ENCODE peak calls at places on chromosomes 1 and 21, in four cellular contexts. E is heart left ventricle; B is epithelial cell of esophagus; S is stimulated activated CD4-positive, alpha-beta T cell treated with anti-CD3 and anti-CD28 coated beads, Interleukin-2, amount 100 ng/mL, for 48 hours. G is an unnamed sample.
A peak's percentile ranks its signal among the peaks of the same experiment; 100 is the strongest.

GRCh38 chr1:10540277-10541005 is 65.7 kb downstream of the PEX14 start:
- DNase-seq in S (no peak), E (peak; percentile 45), B (no peak), G (no peak)

GRCh38 chr1:179743679-179744400 is 749 bp downstream of the FAM163A start:
- DNase-seq in B (no peak), E (peak; percentile 25), S (no peak), G (no peak)

GRCh38 chr1:182056596-182057366 is 4.7 kb downstream of the ZNF648 start:
- DNase-seq in B (no peak), S (no peak), E (no peak), G (no peak)

GRCh38 chr1:241846375-241846774 is 1.6 kb upstream of the EXO1 start:
- DNase-seq in B (no peak), S (no peak), E (no peak), G (no peak)

GRCh38 chr1:29498126-29499100 is 262.1 kb downstream of the PTPRU start:
- DNase-seq in S (no peak), E (no peak), B (peak; percentile 43), G (no peak)

GRCh38 chr1:11882814-11883538 is 24.2 kb upstream of the NPPB start:
- DNase-seq in B (peak; percentile 41), S (no peak), E (peak; percentile 94), G (peak; percentile 66)

GRCh38 chr1:240093120-240093961 is 1.7 kb downstream of the FMN2 start:
- DNase-seq in S (no peak), B (no peak), E (no peak), G (no peak)

GRCh38 chr1:89908993-89909436 is 85.9 kb upstream of the ZNF326 start:
- DNase-seq in S (no peak), E (peak; percentile 33), B (peak; percentile 92), G (no peak)

GRCh38 chr1:100347009-100347966 is 5.0 kb upstream of the CDC14A start:
- DNase-seq in S (no peak), B (no peak), E (no peak), G (peak; percentile 78)

GRCh38 chr1:32902535-32902920 is 1.3 kb upstream of the TMEM54 start:
- DNase-seq in E (no peak), S (no peak), B (no peak), G (no peak)

GRCh38 chr21:45558044-45558721 is 15.9 kb upstream of the SLC19A1 start:
- DNase-seq in S (no peak), E (peak; percentile 21), B (no peak), G (no peak)

GRCh38 chr1:112440574-112440973 is 44.6 kb downstream of the CTTNBP2NL start:
- DNase-seq in S (no peak), B (no peak), E (no peak), G (no peak)

GRCh38 chr1:17729909-17730308 is 25.2 kb upstream of the ACTL8 start:
- DNase-seq in B (no peak), E (no peak), S (no peak), G (no peak)

GRCh38 chr1:104718752-104719151 is 969.1 kb downstream of the AMY1C start:
- DNase-seq in S (no peak), B (no peak), E (no peak), G (no peak)

GRCh38 chr1:30616759-30617158 is 106.6 kb downstream of the MATN1 start:
- DNase-seq in B (no peak), S (no peak), E (no peak), G (no peak)

GRCh38 chr1:184212649-184213314 is 161.3 kb downstream of the TSEN15 start:
- DNase-seq in S (no peak), E (no peak), B (peak; percentile 87), G (no peak)

GRCh38 chr21:38831526-38832467 is 26.1 kb downstream of the ETS2 start:
- DNase-seq in E (peak; percentile 48), S (peak; percentile 26), B (peak; percentile 99), G (peak; percentile 71)

GRCh38 chr1:216456682-216457081 is 33.4 kb upstream of the USH2A start:
- DNase-seq in S (no peak), B (peak; percentile 87), E (no peak), G (no peak)

GRCh38 chr1:205211839-205212241 is 338 bp upstream of the DSTYK start:
- DNase-seq in S (no peak), E (no peak), B (no peak), G (no peak)

GRCh38 chr21:36630485-36631206 is 68.3 kb upstream of the SIM2 start:
- DNase-seq in E (peak; percentile 49), B (peak; percentile 61), S (peak; percentile 73), G (peak; percentile 39)

GRCh38 chr1:95371666-95372320 is 137.8 kb downstream of the RWDD3 start:
- DNase-seq in B (no peak), E (no peak), S (no peak), G (no peak)

GRCh38 chr1:59404725-59405124 is 107.8 kb downstream of the FGGY start:
- DNase-seq in B (no peak), E (no peak), S (no peak), G (no peak)

GRCh38 chr1:35876988-35877387 is 6.0 kb upstream of the AGO1 start:
- DNase-seq in B (peak; percentile 44), E (no peak), S (no peak), G (no peak)

GRCh38 chr1:201324821-201325677 is 41.7 kb downstream of the PKP1 start:
- DNase-seq in E (peak; percentile 7), B (no peak), S (no peak), G (no peak)

G was measured in CMK.